ENCODE peak calls at places on chromosomes 1 and 21, in five cellular contexts. Y is left lung, B is NT2/D1, E is BJ, F is upper lobe of right lung. O is an unnamed sample.

GRCh38 chr1:109980324-109981127 is 4.0 kb upstream of the AHCYL1 start:
- DNase-seq in Y (no peak), B (no peak), E (no peak), F (peak; percentile 75), O (peak; percentile 79)

GRCh38 chr1:9112961-9113880 is 15.7 kb downstream of the GPR157 start:
- DNase-seq in Y (no peak), B (no peak), E (no peak), F (no peak), O (no peak)

GRCh38 chr1:114259517-114260160 is 106.0 kb upstream of the SYT6 start:
- DNase-seq in Y (no peak), B (no peak), E (no peak), F (no peak), O (no peak)

GRCh38 chr1:240719953-240720700 is 108.2 kb upstream of the GREM2 start:
- DNase-seq in Y (no peak), B (no peak), E (peak; percentile 46), F (no peak), O (no peak)

GRCh38 chr1:169513208-169513607 is 27.5 kb upstream of the SLC19A2 start:
- DNase-seq in Y (no peak), B (no peak), E (no peak), F (no peak), O (no peak)

GRCh38 chr1:147243228-147243685 is 773 bp downstream of the CHD1L start:
- DNase-seq in Y (peak; percentile 85), B (peak; percentile 42), E (no peak), F (peak; percentile 70), O (peak; percentile 67)

GRCh38 chr21:39385299-39386145 is 36.6 kb upstream of the HMGN1 start:
- DNase-seq in Y (peak; percentile 92), B (no peak), E (no peak), F (peak; percentile 92), O (no peak)

GRCh38 chr1:90394247-90394646 is 322.9 kb downstream of the BARHL2 start:
- DNase-seq in Y (no peak), B (no peak), E (no peak), F (peak; percentile 73), O (no peak)

DNA sequence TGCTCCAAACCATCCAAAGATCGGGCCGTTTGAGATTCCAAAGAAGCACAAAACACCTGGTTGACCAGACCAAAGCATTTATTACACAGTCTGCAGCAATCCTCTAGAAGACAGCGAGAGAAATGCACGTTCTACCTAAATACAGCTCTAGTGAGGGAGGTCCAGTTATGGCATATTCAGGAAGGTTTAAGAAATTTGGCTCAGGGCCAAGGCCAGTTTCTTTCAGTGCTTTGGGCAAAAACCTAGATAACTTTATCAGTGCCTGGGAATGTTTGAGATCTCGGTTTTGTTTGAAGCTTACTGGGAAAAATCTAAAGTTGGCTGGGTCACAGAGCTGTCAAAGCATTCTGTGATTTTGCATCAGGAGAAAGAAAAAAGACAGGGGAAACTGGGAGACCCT is 514.0 kb upstream of the TMPRSS15 start:
- DNase-seq in Y (no peak), B (no peak), E (no peak), F (no peak), O (no peak)
- H3K4me3 ChIP-seq in Y (no peak overlapping the region), B (no peak overlapping the region), E (no peak overlapping the region), F (no peak overlapping the region), O (no peak overlapping the region)

GRCh38 chr1:27882543-27882903 is 10.2 kb downstream of the THEMIS2 start:
- DNase-seq in Y (peak; percentile 39), B (no peak), E (no peak), F (peak; percentile 46), O (no peak)
- H3K36me3 ChIP-seq in Y (no peaks in the 10 kb centered on the region), B (peaks cover 47% of the 10 kb centered on the region), E (no peaks in the 10 kb centered on the region), F (peaks cover 20% of the 10 kb centered on the region), O (peaks cover 22% of the 10 kb centered on the region)

DNA sequence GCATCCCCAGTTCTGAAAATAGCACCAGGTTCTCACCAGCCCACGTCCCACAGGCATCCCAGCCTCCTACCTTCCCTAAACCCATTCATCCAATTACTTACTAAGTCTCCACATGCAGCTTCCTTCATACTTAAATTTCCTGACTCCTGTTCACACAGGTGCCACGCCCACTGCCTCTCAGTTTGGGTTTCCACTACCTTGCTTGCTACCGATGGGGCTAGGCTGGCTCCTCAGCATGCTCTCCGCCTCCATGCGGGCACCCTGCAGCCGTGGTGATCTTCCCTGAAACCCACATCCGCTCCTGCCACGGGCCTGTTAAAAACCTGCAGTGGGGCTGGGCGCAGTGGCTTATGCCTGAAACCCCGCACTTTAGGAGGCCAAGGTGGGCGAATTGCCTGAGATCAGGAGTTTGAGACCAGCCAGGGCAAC is 70.4 kb upstream of the ANGPTL1 start:
- DNase-seq in Y (no peak), B (no peak), E (no peak), F (no peak), O (peak; percentile 29)
- H3K27me3 ChIP-seq in Y (no peaks in the 10 kb centered on the region), B (no peaks in the 10 kb centered on the region), E (no peaks in the 10 kb centered on the region), F (no peaks in the 10 kb centered on the region), O (no peaks in the 10 kb centered on the region)

DNA sequence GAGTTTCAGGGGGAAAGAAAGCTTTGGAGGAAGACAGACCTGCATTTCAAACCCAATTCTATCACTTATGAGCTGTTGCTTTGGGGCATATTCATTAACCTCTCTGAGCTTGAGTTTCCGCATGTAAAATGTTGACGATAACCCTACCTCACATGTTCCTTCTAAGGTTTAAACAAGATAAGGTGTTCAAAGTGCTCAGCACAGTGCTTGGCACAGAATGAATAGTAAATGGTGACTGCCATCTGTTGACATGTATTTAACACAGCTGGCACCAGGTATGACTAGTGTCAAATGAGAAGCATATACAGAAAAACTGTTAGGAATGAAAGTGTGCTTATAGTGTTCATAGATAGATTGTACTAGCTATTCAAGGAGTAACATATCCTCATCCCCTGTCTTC is 155.5 kb downstream of the PTGER3 start:
- DNase-seq in Y (no peak), B (no peak), E (no peak), F (no peak), O (no peak)
- H3K4me3 ChIP-seq in Y (no peak overlapping the region), B (no peak overlapping the region), E (no peak overlapping the region), F (no peak overlapping the region), O (no peak overlapping the region)

GRCh38 chr1:43253876-43254275 is 15.9 kb upstream of the TMEM125 start:
- DNase-seq in Y (no peak), B (no peak), E (no peak), F (peak; percentile 42), O (no peak)
- H3K36me3 ChIP-seq in Y (no peaks in the 10 kb centered on the region), B (no peaks in the 10 kb centered on the region), E (no peaks in the 10 kb centered on the region), F (no peaks in the 10 kb centered on the region), O (no peaks in the 10 kb centered on the region)

O was measured in H7.